ENCODE peak calls at places on chromosomes 12 and 14, in five cellular contexts. P, Y, N, M and X are unnamed samples.

GRCh38 chr12:67758119-67758873 is 109.8 kb downstream of the DYRK2 start:
- DNase-seq in N (no peak), M (no peak), Y (peak; percentile 61), P (no peak), X (peak; percentile 8)

GRCh38 chr12:12922191-12922616 is 29.8 kb downstream of the GPRC5D start:
- DNase-seq in N (no peak), M (no peak), Y (no peak), P (no peak), X (peak; percentile 91)

GRCh38 chr12:126483145-126484068 is 1418.2 kb downstream of the AACS start:
- DNase-seq in P (no peak), N (no peak), M (no peak), Y (no peak), X (peak; percentile 76)

GRCh38 chr14:88791629-88792571 is 853 bp downstream of the EML5 start:
- DNase-seq in P (peak; percentile 26), Y (peak; percentile 59), M (peak; percentile 5), N (peak; percentile 11), X (no peak)

GRCh38 chr12:131589966-131590365 is 120.9 kb upstream of the SFSWAP start:
- DNase-seq in M (no peak), N (no peak), P (no peak), Y (no peak), X (no peak)

GRCh38 chr12:27501956-27502562 is 21.9 kb upstream of the PPFIBP1 start:
- DNase-seq in M (no peak), N (no peak), P (no peak), Y (no peak), X (no peak)

GRCh38 chr12:92039048-92039447 is 106.6 kb downstream of the BTG1 start:
- DNase-seq in N (no peak), Y (no peak), M (no peak), P (no peak), X (no peak)

GRCh38 chr12:68776976-68777610 is 30.9 kb upstream of the MDM2 start:
- DNase-seq in M (no peak), N (no peak), P (no peak), Y (no peak), X (no peak)

GRCh38 chr12:107287436-107288413 is 194.4 kb upstream of the CRY1 start:
- DNase-seq in Y (no peak), M (no peak), P (no peak), N (no peak), X (no peak)

GRCh38 chr14:49918709-49919108 is 25.8 kb downstream of the ARF6 start:
- DNase-seq in N (no peak), P (no peak), M (no peak), Y (no peak), X (no peak)

GRCh38 chr12:69779928-69780327 is 41.3 kb downstream of the RAB3IP start:
- DNase-seq in Y (peak; percentile 45), N (no peak), P (no peak), M (peak; percentile 30), X (peak; percentile 75)

GRCh38 chr12:111434680-111435338 is 29.1 kb downstream of the SH2B3 start:
- DNase-seq in N (peak; percentile 77), M (no peak), P (peak; percentile 82), Y (peak; percentile 90), X (peak; percentile 73)

GRCh38 chr12:10186299-10186698 is 7.5 kb downstream of the TMEM52B start:
- DNase-seq in P (peak; percentile 50), N (no peak), M (no peak), Y (peak; percentile 58), X (no peak)

GRCh38 chr14:58171090-58171489 is 19.1 kb upstream of the ARMH4 start:
- DNase-seq in M (peak; percentile 92), P (peak; percentile 70), N (peak; percentile 46), Y (peak; percentile 81), X (peak; percentile 86)

GRCh38 chr14:86722612-86723253 is 1192.8 kb downstream of the FLRT2 start:
- DNase-seq in M (no peak), P (no peak), N (no peak), Y (no peak), X (no peak)

GRCh38 chr14:88910386-88910785 is 85.9 kb downstream of the TTC8 start:
- DNase-seq in Y (no peak), P (no peak), N (no peak), M (no peak), X (no peak)

GRCh38 chr12:132127041-132127440 is 17.1 kb downstream of the DDX51 start:
- DNase-seq in M (no peak), Y (no peak), P (no peak), N (no peak), X (no peak)

GRCh38 chr12:109879332-109880048 is 851 bp downstream of the GLTP start:
- DNase-seq in M (no peak), N (no peak), P (no peak), Y (no peak), X (no peak)

GRCh38 chr14:34302654-34303053 is 159.4 kb downstream of the SPTSSA start:
- DNase-seq in P (no peak), N (no peak), M (no peak), Y (no peak), X (peak; percentile 17)

DNA sequence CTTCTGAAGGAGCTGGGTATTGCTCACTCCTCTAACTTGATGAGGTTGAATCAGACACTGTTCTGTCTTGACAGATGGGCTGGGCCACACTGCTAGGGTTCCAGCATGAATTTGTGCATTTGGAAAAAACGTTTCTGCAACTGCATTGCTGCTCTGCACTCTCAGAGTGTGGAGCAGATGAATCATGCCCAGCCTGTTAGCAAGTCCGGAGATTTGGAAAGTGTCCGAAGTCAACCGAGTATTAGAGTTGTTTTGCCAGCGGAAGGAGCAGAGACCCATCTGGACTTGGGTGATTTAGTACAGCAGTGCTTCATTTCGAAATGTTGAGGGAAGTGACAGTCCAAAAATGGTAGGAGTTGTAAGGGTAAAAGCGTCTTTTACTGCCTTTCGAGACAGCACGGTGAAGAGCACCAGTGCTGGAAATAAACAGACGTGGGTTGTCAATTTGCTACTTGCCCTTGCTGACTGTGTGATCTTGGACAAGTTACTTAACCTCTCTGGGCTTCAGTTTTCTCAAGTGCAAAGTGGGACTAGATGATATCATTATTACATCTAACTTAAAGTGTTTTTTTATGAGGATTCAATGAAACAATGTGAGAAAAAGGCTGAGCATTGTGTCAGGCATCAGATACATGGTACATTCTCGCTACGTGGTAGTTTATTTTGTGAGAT is 139.5 kb downstream of the CHST11 start:
- DNase-seq in N (no peak), P (peak; percentile 45), M (no peak), Y (peak; percentile 28), X (peak; percentile 92)
- H3K4me3 ChIP-seq in N (no peak overlapping the region), P (no peak overlapping the region), M (no peak overlapping the region), Y (no peak overlapping the region), X (no peak overlapping the region)

GRCh38 chr14:104826858-104827172 is 25.9 kb downstream of the ZBTB42 start:
- DNase-seq in P (peak; percentile 33), Y (no peak), M (no peak), N (no peak), X (no peak)

GRCh38 chr14:104826197-104826857 is 25.4 kb downstream of the ZBTB42 start:
- DNase-seq in N (peak; percentile 95), P (peak; percentile 91), M (peak; percentile 92), Y (peak; percentile 96), X (peak; percentile 88)

GRCh38 chr14:104830781-104831180 is 29.9 kb downstream of the ZBTB42 start:
- DNase-seq in M (no peak), P (no peak), Y (no peak), N (no peak), X (no peak)

GRCh38 chr14:104824353-104824997 is 23.6 kb downstream of the ZBTB42 start:
- DNase-seq in N (no peak), M (no peak), P (no peak), Y (no peak), X (no peak)

DNA sequence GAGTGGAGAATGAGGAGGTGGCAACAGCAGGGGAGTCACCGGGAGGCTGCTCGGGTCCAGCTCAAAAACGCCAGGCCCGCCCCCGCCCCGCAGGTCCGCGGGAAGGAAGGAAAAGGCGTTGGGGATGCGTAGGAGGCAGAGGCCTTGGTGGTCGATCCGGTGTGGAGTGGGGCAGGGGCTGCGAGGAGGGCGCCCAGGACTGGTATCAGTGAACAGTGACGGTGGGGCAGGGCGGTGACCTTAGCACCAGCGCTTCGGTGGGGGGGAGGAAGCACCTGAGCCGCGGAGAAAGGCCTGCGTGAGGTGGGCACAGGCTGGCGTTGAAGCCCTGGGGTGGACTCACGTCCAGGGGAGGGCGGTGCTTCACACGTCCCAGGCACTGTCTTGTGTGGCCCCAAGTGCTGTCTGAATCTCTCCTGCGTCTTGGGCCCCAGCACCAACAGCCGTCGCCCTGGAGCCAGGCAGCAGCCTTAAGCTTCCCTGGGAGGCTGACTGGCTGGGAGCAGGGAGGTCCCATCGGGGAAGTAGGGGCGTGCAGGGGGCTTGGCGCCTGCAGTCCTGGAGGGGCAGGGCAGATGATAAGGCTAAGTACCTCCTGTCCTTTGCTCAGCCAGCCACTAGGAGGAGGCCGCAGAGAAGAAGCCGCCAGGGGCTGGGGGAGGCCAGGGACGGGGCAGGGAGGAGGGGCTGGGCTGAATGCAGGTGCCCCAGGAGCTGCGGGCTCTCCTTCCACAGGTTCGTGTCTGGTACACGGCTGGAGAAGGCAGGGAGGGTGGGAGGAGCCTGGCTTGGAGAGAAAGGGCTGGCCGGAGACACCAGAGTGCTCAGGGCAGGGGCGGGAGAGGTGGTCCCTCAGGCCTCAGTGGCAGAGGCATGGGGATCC is 26.5 kb downstream of the ZBTB42 start:
- DNase-seq in N (no peak), P (peak; percentile 39), M (peak; percentile 93), Y (peak; percentile 77), X (peak; percentile 51)
- TF ChIP-seq CTCF in N (peak; percentile 41), P (peak; percentile 50), M (peak; percentile 39), Y (peak; percentile 70), X (peak; percentile 68)

GRCh38 chr12:86261606-86262005 is 5.4 kb upstream of the MGAT4C start:
- DNase-seq in N (no peak), M (no peak), Y (no peak), P (no peak), X (no peak)

GRCh38 chr12:86261142-86261541 is 5.0 kb upstream of the MGAT4C start:
- DNase-seq in M (no peak), P (no peak), Y (no peak), N (no peak), X (peak; percentile 11)

GRCh38 chr12:86260183-86260582 is 4.0 kb upstream of the MGAT4C start:
- DNase-seq in M (no peak), N (no peak), Y (no peak), P (no peak), X (no peak)

GRCh38 chr12:86264451-86265328 is 8.5 kb upstream of the MGAT4C start:
- DNase-seq in M (no peak), Y (peak; percentile 44), N (peak; percentile 6), P (peak; percentile 20), X (no peak)

GRCh38 chr12:86265329-86265695 is 9.1 kb upstream of the MGAT4C start:
- DNase-seq in M (no peak), Y (no peak), N (no peak), P (no peak), X (no peak)
- H3K4me3 ChIP-seq in M (no peak overlapping the region), Y (peak overlapping the region; percentile 46), N (no peak overlapping the region), P (no peak overlapping the region), X (no peak overlapping the region)

GRCh38 chr14:24273422-24273998 is 2.1 kb upstream of the RABGGTA start:
- DNase-seq in Y (no peak), M (peak; percentile 32), P (no peak), N (no peak), X (no peak)
- TF ChIP-seq CTCF in Y (no peak), M (no peak), P (no peak), N (no peak), X (no peak)

DNA sequence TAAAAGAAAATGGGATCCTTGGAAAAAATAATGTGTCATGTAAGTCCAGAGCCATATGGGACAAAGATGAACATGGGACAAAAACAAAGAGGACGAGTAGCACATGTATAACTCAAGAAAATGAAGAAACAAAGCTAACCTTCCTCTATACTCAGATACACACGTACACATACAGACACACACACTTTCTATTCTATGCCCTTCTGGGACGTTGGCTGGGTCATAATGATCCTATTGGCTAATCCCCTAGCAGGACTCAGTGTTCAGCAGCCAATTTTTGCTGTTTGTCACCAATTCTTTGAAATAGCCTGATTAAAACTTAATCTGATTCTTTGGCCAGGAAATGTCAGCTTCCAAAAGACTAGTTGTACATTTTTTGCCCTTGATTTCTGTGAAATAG is 189.4 kb upstream of the FOXG1 start:
- DNase-seq in P (no peak), N (no peak), M (no peak), Y (no peak), X (peak; percentile 46)
- H3K4me3 ChIP-seq in P (no peak overlapping the region), N (no peak overlapping the region), M (no peak overlapping the region), Y (no peak overlapping the region), X (no peak overlapping the region)